ENCODE peak calls at places on chromosomes 7 and 10, in nine cellular contexts. One of them, this sample, is unnamed.

GRCh38 chr10:131735577-131735976 is 165.2 kb upstream of the PPP2R2D start:
- DNase-seq in CD4-positive, alpha-beta memory T cell: no peak
- DNase-seq in GM13977: no peak
- DNase-seq in T-helper 2 cell: no peak
- DNase-seq in DMS53: no peak
- DNase-seq in hepatic stellate cell: no peak
- DNase-seq in breast epithelium: no peak
- DNase-seq in GM12865: no peak
- DNase-seq in iris pigment epithelial cell: no peak
- DNase-seq in this sample: no peak

GRCh38 chr10:71025535-71025934 is 137.2 kb upstream of the PCBD1 start:
- DNase-seq in T-helper 2 cell: no peak
- DNase-seq in CD4-positive, alpha-beta memory T cell: no peak
- DNase-seq in iris pigment epithelial cell: no peak
- DNase-seq in DMS53: peak; percentile 19
- DNase-seq in breast epithelium: no peak
- DNase-seq in GM13977: no peak
- DNase-seq in hepatic stellate cell: no peak
- DNase-seq in GM12865: no peak
- DNase-seq in this sample: no peak

GRCh38 chr7:117875566-117875965 is 2.3 kb upstream of the CTTNBP2 start:
- DNase-seq in GM12865: peak; percentile 7
- DNase-seq in GM13977: no peak
- DNase-seq in iris pigment epithelial cell: peak; percentile 28
- DNase-seq in CD4-positive, alpha-beta memory T cell: no peak
- DNase-seq in hepatic stellate cell: peak; percentile 22
- DNase-seq in breast epithelium: no peak
- DNase-seq in DMS53: peak; percentile 60
- DNase-seq in T-helper 2 cell: no peak
- DNase-seq in this sample: no peak

GRCh38 chr10:46235705-46236536 is 50.9 kb upstream of the ANTXRL start:
- DNase-seq in GM13977: no peak
- DNase-seq in GM12865: no peak
- DNase-seq in hepatic stellate cell: no peak
- DNase-seq in breast epithelium: no peak
- DNase-seq in CD4-positive, alpha-beta memory T cell: no peak
- DNase-seq in T-helper 2 cell: no peak
- DNase-seq in DMS53: no peak
- DNase-seq in iris pigment epithelial cell: no peak
- DNase-seq in this sample: no peak

GRCh38 chr7:7099584-7100014 is 82.7 kb upstream of the C1GALT1 start:
- DNase-seq in DMS53: peak; percentile 87
- DNase-seq in CD4-positive, alpha-beta memory T cell: no peak
- DNase-seq in breast epithelium: peak; percentile 83
- DNase-seq in GM12865: no peak
- DNase-seq in hepatic stellate cell: peak; percentile 73
- DNase-seq in T-helper 2 cell: no peak
- DNase-seq in iris pigment epithelial cell: peak; percentile 94
- DNase-seq in GM13977: no peak
- DNase-seq in this sample: peak; percentile 27

GRCh38 chr10:79417731-79418130 is 27.7 kb downstream of the ZCCHC24 start:
- DNase-seq in CD4-positive, alpha-beta memory T cell: no peak
- DNase-seq in iris pigment epithelial cell: no peak
- DNase-seq in breast epithelium: no peak
- DNase-seq in DMS53: no peak
- DNase-seq in GM13977: no peak
- DNase-seq in T-helper 2 cell: no peak
- DNase-seq in GM12865: no peak
- DNase-seq in hepatic stellate cell: no peak
- DNase-seq in this sample: no peak

GRCh38 chr10:49081532-49082275 is 33.6 kb downstream of the VSTM4 start:
- DNase-seq in GM12865: no peak
- DNase-seq in breast epithelium: no peak
- DNase-seq in DMS53: no peak
- DNase-seq in hepatic stellate cell: no peak
- DNase-seq in iris pigment epithelial cell: no peak
- DNase-seq in CD4-positive, alpha-beta memory T cell: no peak
- DNase-seq in T-helper 2 cell: no peak
- DNase-seq in GM13977: no peak
- DNase-seq in this sample: no peak

GRCh38 chr10:125209591-125210373 is 49.4 kb upstream of the CTBP2 start:
- DNase-seq in DMS53: no peak
- DNase-seq in CD4-positive, alpha-beta memory T cell: no peak
- DNase-seq in T-helper 2 cell: no peak
- DNase-seq in GM12865: no peak
- DNase-seq in breast epithelium: no peak
- DNase-seq in GM13977: no peak
- DNase-seq in hepatic stellate cell: peak; percentile 42
- DNase-seq in iris pigment epithelial cell: peak; percentile 12
- DNase-seq in this sample: peak; percentile 46

GRCh38 chr10:116385994-116386809 is 41.4 kb upstream of the PNLIPRP3 start:
- DNase-seq in iris pigment epithelial cell: peak; percentile 34
- DNase-seq in GM12865: peak; percentile 14
- DNase-seq in DMS53: peak; percentile 68
- DNase-seq in breast epithelium: no peak
- DNase-seq in CD4-positive, alpha-beta memory T cell: no peak
- DNase-seq in T-helper 2 cell: no peak
- DNase-seq in hepatic stellate cell: no peak
- DNase-seq in GM13977: no peak
- DNase-seq in this sample: no peak

GRCh38 chr7:141231018-141231792 is 157.3 kb downstream of the TMEM178B start:
- DNase-seq in GM12865: peak; percentile 53
- DNase-seq in breast epithelium: no peak
- DNase-seq in DMS53: peak; percentile 78
- DNase-seq in T-helper 2 cell: no peak
- DNase-seq in GM13977: no peak
- DNase-seq in CD4-positive, alpha-beta memory T cell: no peak
- DNase-seq in hepatic stellate cell: peak; percentile 50
- DNase-seq in iris pigment epithelial cell: peak; percentile 48
- DNase-seq in this sample: peak; percentile 39

GRCh38 chr7:68770649-68771048 is 827.6 kb upstream of the AUTS2 start:
- DNase-seq in CD4-positive, alpha-beta memory T cell: no peak
- DNase-seq in hepatic stellate cell: no peak
- DNase-seq in breast epithelium: no peak
- DNase-seq in GM12865: no peak
- DNase-seq in GM13977: no peak
- DNase-seq in iris pigment epithelial cell: no peak
- DNase-seq in T-helper 2 cell: no peak
- DNase-seq in DMS53: peak; percentile 13
- DNase-seq in this sample: no peak

GRCh38 chr10:117419921-117420320 is 44.7 kb upstream of the PDZD8 start:
- DNase-seq in DMS53: peak; percentile 10
- DNase-seq in iris pigment epithelial cell: peak; percentile 7
- DNase-seq in T-helper 2 cell: no peak
- DNase-seq in hepatic stellate cell: no peak
- DNase-seq in breast epithelium: no peak
- DNase-seq in GM13977: no peak
- DNase-seq in GM12865: no peak
- DNase-seq in CD4-positive, alpha-beta memory T cell: no peak
- DNase-seq in this sample: no peak

GRCh38 chr10:65017523-65017922 is 1496.3 kb downstream of the REEP3 start:
- DNase-seq in DMS53: no peak
- DNase-seq in hepatic stellate cell: no peak
- DNase-seq in T-helper 2 cell: no peak
- DNase-seq in breast epithelium: no peak
- DNase-seq in CD4-positive, alpha-beta memory T cell: no peak
- DNase-seq in GM13977: no peak
- DNase-seq in iris pigment epithelial cell: no peak
- DNase-seq in GM12865: no peak
- DNase-seq in this sample: no peak

GRCh38 chr10:71963756-71964668 is at the start of gene CHST3:
- DNase-seq in CD4-positive, alpha-beta memory T cell: no peak
- DNase-seq in iris pigment epithelial cell: peak; percentile 71
- DNase-seq in GM12865: peak; percentile 36
- DNase-seq in DMS53: peak; percentile 55
- DNase-seq in hepatic stellate cell: no peak
- DNase-seq in T-helper 2 cell: no peak
- DNase-seq in GM13977: peak; percentile 48
- DNase-seq in breast epithelium: no peak
- DNase-seq in this sample: peak; percentile 68

This sample was measured in anterior cingulate cortex.